ENCODE peak calls at places on chromosome 2, in seven cellular contexts. X is fibroblast of mammary gland; V is heart left ventricle; G is cardiac muscle cell; F is stomach; D is cardiac fibroblast; Y is activated CD8-positive, alpha-beta T cell treated with anti-CD3 and anti-CD28 coated beads for 36 hours. R is an unnamed sample.

GRCh38 chr2:161250864-161251436 is 57.3 kb upstream of the PSMD14 start:
- DNase-seq in X (peak; percentile 51), V (no peak), G (peak; percentile 52), F (no peak), D (peak; percentile 66), Y (no peak), R (peak; percentile 22)

GRCh38 chr2:198376677-198377076 is 572.3 kb downstream of the PLCL1 start:
- DNase-seq in X (peak; percentile 28), V (no peak), G (peak; percentile 19), F (no peak), D (peak; percentile 23), Y (no peak), R (peak; percentile 2)

GRCh38 chr2:60152226-60152833 is 401.1 kb downstream of the BCL11A start:
- DNase-seq in X (peak; percentile 23), V (no peak), G (peak; percentile 13), F (no peak), D (peak; percentile 50), Y (no peak), R (peak; percentile 2)

GRCh38 chr2:65373365-65373918 is 59.0 kb downstream of the SPRED2 start:
- DNase-seq in X (no peak), V (no peak), G (no peak), F (no peak), D (no peak), Y (no peak), R (no peak)

GRCh38 chr2:100976634-100977391 is 25.3 kb upstream of the RPL31 start:
- DNase-seq in X (no peak), V (no peak), G (no peak), F (no peak), D (no peak), Y (no peak), R (no peak)

GRCh38 chr2:178484245-178485041 is 4.2 kb downstream of the PLEKHA3 start:
- DNase-seq in X (peak; percentile 74), V (peak; percentile 35), G (peak; percentile 27), F (peak; percentile 71), D (peak; percentile 60), Y (no peak), R (no peak)

GRCh38 chr2:6082619-6083018 is 390.4 kb downstream of the SOX11 start:
- DNase-seq in X (no peak), V (no peak), G (no peak), F (no peak), D (no peak), Y (no peak), R (no peak)

GRCh38 chr2:42979870-42980763 is 187.7 kb upstream of the HAAO start:
- DNase-seq in X (no peak), V (no peak), G (no peak), F (no peak), D (no peak), Y (no peak), R (no peak)

GRCh38 chr2:118251427-118251826 is 163.2 kb downstream of the INSIG2 start:
- DNase-seq in X (no peak), V (peak; percentile 10), G (no peak), F (no peak), D (no peak), Y (no peak), R (peak; percentile 97)

GRCh38 chr2:121527009-121527682 is 3.5 kb upstream of the RNU4ATAC start:
- DNase-seq in X (peak; percentile 17), V (no peak), G (peak; percentile 60), F (no peak), D (peak; percentile 66), Y (peak; percentile 77), R (no peak)

GRCh38 chr2:145771526-145771925 is 1251.6 kb upstream of the ZEB2 start:
- DNase-seq in X (no peak), V (no peak), G (no peak), F (no peak), D (no peak), Y (no peak), R (no peak)

GRCh38 chr2:223053431-223054192 is 1.6 kb downstream of the KCNE4 start:
- DNase-seq in X (no peak), V (no peak), G (no peak), F (no peak), D (peak; percentile 33), Y (no peak), R (no peak)

GRCh38 chr2:117308861-117309770 is 505.4 kb upstream of the DDX18 start:
- DNase-seq in X (no peak), V (no peak), G (no peak), F (no peak), D (no peak), Y (no peak), R (no peak)

GRCh38 chr2:241123816-241124536 is 21.9 kb upstream of the MTERF4 start:
- DNase-seq in X (no peak), V (no peak), G (no peak), F (peak; percentile 87), D (no peak), Y (peak; percentile 45), R (no peak)

GRCh38 chr2:191845248-191845715 is 1.6 kb downstream of the CAVIN2 start:
- DNase-seq in X (peak; percentile 42), V (peak; percentile 64), G (peak; percentile 75), F (no peak), D (peak; percentile 36), Y (no peak), R (no peak)

GRCh38 chr2:55837073-55837472 is 86.5 kb downstream of the EFEMP1 start:
- DNase-seq in X (no peak), V (no peak), G (no peak), F (no peak), D (no peak), Y (no peak), R (no peak)

GRCh38 chr2:240422683-240423329 is 12.7 kb upstream of the GPC1 start:
- DNase-seq in X (no peak), V (no peak), G (no peak), F (no peak), D (no peak), Y (no peak), R (no peak)

GRCh38 chr2:78020500-78020899 is 498.3 kb upstream of the LRRTM4 start:
- DNase-seq in X (no peak), V (no peak), G (no peak), F (no peak), D (no peak), Y (no peak), R (no peak)

GRCh38 chr2:109470121-109470921 is 143.4 kb downstream of the SEPTIN10 start:
- DNase-seq in X (peak; percentile 18), V (no peak), G (peak; percentile 89), F (no peak), D (peak; percentile 67), Y (no peak), R (peak; percentile 80)

GRCh38 chr2:10534514-10535250 is 86.6 kb upstream of the ODC1 start:
- DNase-seq in X (peak; percentile 19), V (no peak), G (no peak), F (no peak), D (peak; percentile 56), Y (no peak), R (no peak)

GRCh38 chr2:112579280-112579679 is 5.1 kb upstream of the CHCHD5 start:
- DNase-seq in X (peak; percentile 95), V (no peak), G (peak; percentile 86), F (no peak), D (peak; percentile 92), Y (no peak), R (peak; percentile 91)
- TF ChIP-seq CTCF in X (peak; percentile 14), V (no peak), G (no peak), F (no peak), D (peak; percentile 15), Y (no peak), R (peak; percentile 31)

GRCh38 chr2:102461188-102461587 is 11.8 kb upstream of the SLC9A4 start:
- DNase-seq in X (no peak), V (no peak), G (no peak), F (no peak), D (no peak), Y (no peak), R (no peak)

GRCh38 chr2:102463160-102463559 is 9.9 kb upstream of the SLC9A4 start:
- DNase-seq in X (no peak), V (no peak), G (no peak), F (no peak), D (no peak), Y (no peak), R (no peak)

GRCh38 chr2:102455061-102455670 is 17.9 kb upstream of the SLC9A4 start:
- DNase-seq in X (no peak), V (no peak), G (no peak), F (no peak), D (no peak), Y (no peak), R (no peak)

GRCh38 chr2:102460467-102460866 is 12.6 kb upstream of the SLC9A4 start:
- DNase-seq in X (no peak), V (no peak), G (no peak), F (no peak), D (peak; percentile 10), Y (no peak), R (no peak)
- TF ChIP-seq CTCF in X (no peak), V (no peak), G (no peak), F (no peak), D (no peak), Y (no peak), R (no peak)

GRCh38 chr2:30502310-30502709 is 55.3 kb downstream of the LCLAT1 start:
- DNase-seq in X (no peak), V (no peak), G (no peak), F (no peak), D (no peak), Y (no peak), R (no peak)

GRCh38 chr2:30503692-30504076 is 56.6 kb downstream of the LCLAT1 start:
- DNase-seq in X (no peak), V (no peak), G (no peak), F (no peak), D (no peak), Y (no peak), R (no peak)

GRCh38 chr2:30505500-30506180 is 58.6 kb downstream of the LCLAT1 start:
- DNase-seq in X (no peak), V (no peak), G (no peak), F (no peak), D (no peak), Y (no peak), R (no peak)

GRCh38 chr2:30500699-30501098 is 53.7 kb downstream of the LCLAT1 start:
- DNase-seq in X (no peak), V (no peak), G (no peak), F (no peak), D (no peak), Y (no peak), R (no peak)

DNA sequence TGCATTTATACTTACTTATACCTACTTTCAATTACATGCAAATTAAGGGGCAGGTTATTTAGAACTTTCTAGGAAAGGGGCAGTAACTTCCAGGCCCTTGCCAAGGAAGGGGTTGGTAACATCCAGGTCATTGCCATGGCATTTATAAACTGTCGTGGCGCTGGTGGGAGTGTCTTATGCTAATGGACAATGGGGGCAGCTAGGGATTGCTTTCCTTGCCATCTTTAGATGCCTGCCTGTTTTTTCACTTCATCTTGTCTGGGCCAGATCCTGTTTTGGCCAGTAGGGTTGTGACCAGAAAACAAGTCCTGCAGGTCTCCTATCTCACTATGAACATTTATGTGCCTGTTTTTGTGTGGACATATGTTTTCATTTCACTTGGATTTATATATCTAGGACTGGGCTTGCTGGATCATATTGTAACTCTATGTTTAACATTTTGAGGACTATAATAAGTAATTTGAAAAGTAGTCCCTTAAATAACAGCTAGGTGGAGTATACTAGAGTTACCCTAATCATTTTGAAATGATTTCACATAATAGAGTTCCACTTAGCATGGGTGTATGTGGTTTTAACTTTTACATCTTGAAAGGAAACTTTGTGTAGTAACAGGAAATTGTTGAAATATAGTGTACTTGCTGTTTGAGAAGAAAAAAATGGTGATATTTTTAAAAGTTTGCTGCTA is 56.1 kb downstream of the LCLAT1 start:
- DNase-seq in X (no peak), V (no peak), G (peak; percentile 38), F (no peak), D (peak; percentile 27), Y (no peak), R (peak; percentile 24)
- TF ChIP-seq CTCF in X (no peak), V (peak; percentile 14), G (peak; percentile 37), F (no peak), D (peak; percentile 24), Y (peak; percentile 48), R (no peak)

GRCh38 chr2:233414273-233414654 is 60.0 kb downstream of the DGKD start:
- DNase-seq in X (no peak), V (no peak), G (peak; percentile 29), F (peak; percentile 28), D (no peak), Y (no peak), R (no peak)
- TF ChIP-seq CTCF in X (no peak), V (no peak), G (no peak), F (no peak), D (no peak), Y (no peak), R (no peak)

R was measured in AG10803.